ENCODE peak calls at places on chromosomes 6 and 20, in four cellular contexts. One of them, this sample, is unnamed.

GRCh38 chr20:46261456-46262253 is 46.6 kb downstream of the CDH22 start:
- DNase-seq in GM12878: no peak
- DNase-seq in K562: no peak
- DNase-seq in HepG2: no peak
- DNase-seq in this sample: no peak

GRCh38 chr6:55379895-55380294 is 52.6 kb downstream of the GFRAL start:
- DNase-seq in K562: no peak
- DNase-seq in HepG2: no peak
- DNase-seq in GM12878: no peak
- DNase-seq in this sample: no peak

GRCh38 chr20:57399587-57400261 is 8.5 kb downstream of the RBM38 start:
- DNase-seq in K562: no peak
- DNase-seq in GM12878: peak
- DNase-seq in HepG2: no peak
- DNase-seq in this sample: no peak

GRCh38 chr6:134466751-134467525 is 149.0 kb upstream of the SGK1 start:
- DNase-seq in K562: no peak
- DNase-seq in HepG2: peak
- DNase-seq in GM12878: no peak
- DNase-seq in this sample: no peak

GRCh38 chr20:1184638-1185315 is at the start of gene TMEM74B:
- DNase-seq in HepG2: no peak
- DNase-seq in K562: peak
- DNase-seq in GM12878: no peak
- DNase-seq in this sample: no peak

GRCh38 chr6:28393912-28394662 is 5.5 kb downstream of the ZSCAN12 start:
- DNase-seq in GM12878: no peak
- DNase-seq in K562: peak
- DNase-seq in HepG2: peak
- DNase-seq in this sample: no peak

GRCh38 chr20:43444107-43444506 is 13.6 kb upstream of the SRSF6 start:
- DNase-seq in K562: peak
- DNase-seq in GM12878: no peak
- DNase-seq in HepG2: no peak
- DNase-seq in this sample: no peak

GRCh38 chr6:116403205-116403604 is 32.5 kb downstream of the DSE start:
- DNase-seq in HepG2: no peak
- DNase-seq in GM12878: no peak
- DNase-seq in K562: no peak
- DNase-seq in this sample: no peak

GRCh38 chr6:161444464-161444863 is 170.6 kb upstream of the AGPAT4 start:
- DNase-seq in GM12878: no peak
- DNase-seq in K562: peak
- DNase-seq in HepG2: no peak
- DNase-seq in this sample: no peak

GRCh38 chr6:137191238-137191637 is 17.8 kb upstream of the IL22RA2 start:
- DNase-seq in HepG2: no peak
- DNase-seq in K562: no peak
- DNase-seq in GM12878: no peak
- DNase-seq in this sample: no peak

GRCh38 chr20:40777653-40778052 is 88.6 kb upstream of the MAFB start:
- DNase-seq in K562: no peak
- DNase-seq in GM12878: no peak
- DNase-seq in HepG2: no peak
- DNase-seq in this sample: no peak

GRCh38 chr20:33674294-33675126 is at the start of gene NECAB3:
- DNase-seq in GM12878: no peak
- DNase-seq in K562: peak
- DNase-seq in HepG2: peak
- DNase-seq in this sample: peak

GRCh38 chr6:165825416-165825815 is 162.4 kb upstream of the PDE10A start:
- DNase-seq in K562: no peak
- DNase-seq in HepG2: no peak
- DNase-seq in GM12878: no peak
- DNase-seq in this sample: no peak
- TF ChIP-seq BHLHE40 in K562: no peak
- TF ChIP-seq BHLHE40 in HepG2: no peak
- TF ChIP-seq BHLHE40 in GM12878: no peak
- TF ChIP-seq BHLHE40 in this sample: no peak

GRCh38 chr6:45677381-45677992 is 299.8 kb upstream of the SUPT3H start:
- DNase-seq in K562: no peak
- DNase-seq in HepG2: no peak
- DNase-seq in GM12878: peak
- DNase-seq in this sample: no peak
- TF ChIP-seq TARDBP in K562: no peak
- TF ChIP-seq TARDBP in HepG2: no peak
- TF ChIP-seq TARDBP in GM12878: no peak
- TF ChIP-seq TARDBP in this sample: no peak

DNA sequence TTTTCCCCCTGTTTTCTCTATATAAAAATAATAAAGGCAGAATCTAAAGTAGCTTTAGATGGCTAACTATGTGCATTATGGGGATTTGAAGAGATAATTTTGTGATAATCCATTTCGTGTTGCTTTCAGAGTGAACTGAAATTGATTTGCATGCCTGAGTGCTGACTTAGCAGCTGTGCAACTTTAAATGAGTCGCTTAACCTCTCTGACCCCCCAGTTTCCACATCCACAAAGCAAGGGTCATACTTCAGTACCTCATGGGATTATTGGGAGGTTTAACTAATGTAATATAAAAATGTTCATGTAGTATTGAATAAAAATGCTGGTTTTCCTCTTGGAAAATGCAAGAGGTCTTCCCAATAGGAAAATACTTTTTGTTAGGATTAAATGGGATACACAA is 63.8 kb upstream of the FABP7 start:
- DNase-seq in K562: peak
- DNase-seq in HepG2: no peak
- DNase-seq in GM12878: no peak
- DNase-seq in this sample: no peak
- TF ChIP-seq BHLHE40 in K562: no peak
- TF ChIP-seq BHLHE40 in HepG2: no peak
- TF ChIP-seq BHLHE40 in GM12878: no peak
- TF ChIP-seq BHLHE40 in this sample: no peak

DNA sequence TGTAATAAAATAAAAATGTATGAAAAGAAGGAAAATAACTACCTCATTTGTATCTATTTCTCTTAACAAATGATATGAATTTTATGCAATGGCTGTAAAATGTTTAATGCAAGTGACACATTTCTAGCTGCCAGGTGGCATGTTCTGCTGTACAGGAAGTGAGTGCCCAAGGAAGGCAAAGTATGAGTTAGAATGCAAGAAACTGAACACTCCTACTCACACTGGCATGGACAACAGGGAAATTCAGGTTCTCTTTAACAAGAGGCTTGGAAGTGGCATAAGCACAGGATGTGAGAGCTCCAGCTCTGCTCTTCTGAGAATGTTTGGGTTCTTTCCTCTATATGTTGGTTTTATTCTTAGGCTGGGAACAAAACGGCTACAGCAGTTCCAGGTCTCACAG is 20.4 kb upstream of the LAMA4 start:
- DNase-seq in GM12878: no peak
- DNase-seq in HepG2: no peak
- DNase-seq in K562: no peak
- DNase-seq in this sample: no peak
- TF ChIP-seq TARDBP in GM12878: no peak
- TF ChIP-seq TARDBP in HepG2: no peak
- TF ChIP-seq TARDBP in K562: no peak
- TF ChIP-seq TARDBP in this sample: no peak

GRCh38 chr6:22320750-22321149 is 23.9 kb upstream of the PRL start:
- DNase-seq in GM12878: no peak
- DNase-seq in HepG2: peak
- DNase-seq in K562: no peak
- DNase-seq in this sample: no peak
- TF ChIP-seq BHLHE40 in GM12878: no peak
- TF ChIP-seq BHLHE40 in HepG2: no peak
- TF ChIP-seq BHLHE40 in K562: no peak
- TF ChIP-seq BHLHE40 in this sample: no peak